ENCODE peak calls at places on chromosomes 6 and 20, in seven cellular contexts. One of them, this sample, is unnamed.
A peak's percentile ranks its signal among the peaks of the same experiment; 100 is the strongest.

GRCh38 chr6:26233608-26234420 is 131.2 kb upstream of the BTN3A2 start:
- DNase-seq in sigmoid colon: peak; percentile 76
- DNase-seq in esophagus muscularis mucosa: no peak
- DNase-seq in SK-N-SH: peak; percentile 40
- DNase-seq in transverse colon: peak; percentile 75
- DNase-seq in ovary: no peak
- DNase-seq in H1: no peak
- DNase-seq in this sample: peak; percentile 58

GRCh38 chr6:169965657-169966311 is 214.4 kb downstream of the ERMARD start:
- DNase-seq in SK-N-SH: peak; percentile 12
- DNase-seq in ovary: no peak
- DNase-seq in transverse colon: no peak
- DNase-seq in H1: no peak
- DNase-seq in sigmoid colon: peak; percentile 52
- DNase-seq in esophagus muscularis mucosa: no peak
- DNase-seq in this sample: peak; percentile 18

GRCh38 chr20:25352746-25353145 is 37.9 kb downstream of the ABHD12 start:
- DNase-seq in ovary: no peak
- DNase-seq in transverse colon: no peak
- DNase-seq in esophagus muscularis mucosa: no peak
- DNase-seq in H1: no peak
- DNase-seq in SK-N-SH: no peak
- DNase-seq in sigmoid colon: no peak
- DNase-seq in this sample: no peak

GRCh38 chr6:73610444-73611275 is 43.1 kb downstream of the SLC17A5 start:
- DNase-seq in esophagus muscularis mucosa: no peak
- DNase-seq in H1: no peak
- DNase-seq in ovary: no peak
- DNase-seq in SK-N-SH: peak; percentile 42
- DNase-seq in transverse colon: no peak
- DNase-seq in sigmoid colon: no peak
- DNase-seq in this sample: no peak

GRCh38 chr6:161374971-161375873 is 101.4 kb upstream of the AGPAT4 start:
- DNase-seq in ovary: peak; percentile 32
- DNase-seq in esophagus muscularis mucosa: no peak
- DNase-seq in SK-N-SH: peak; percentile 78
- DNase-seq in H1: no peak
- DNase-seq in transverse colon: peak; percentile 85
- DNase-seq in sigmoid colon: peak; percentile 76
- DNase-seq in this sample: peak; percentile 92

GRCh38 chr6:72950114-72950860 is 275.0 kb downstream of the KHDC1L start:
- DNase-seq in H1: no peak
- DNase-seq in esophagus muscularis mucosa: no peak
- DNase-seq in ovary: no peak
- DNase-seq in transverse colon: no peak
- DNase-seq in sigmoid colon: no peak
- DNase-seq in SK-N-SH: no peak
- DNase-seq in this sample: no peak

GRCh38 chr6:129417416-129418086 is 292.4 kb downstream of the ARHGAP18 start:
- DNase-seq in sigmoid colon: no peak
- DNase-seq in SK-N-SH: no peak
- DNase-seq in ovary: no peak
- DNase-seq in transverse colon: no peak
- DNase-seq in esophagus muscularis mucosa: no peak
- DNase-seq in H1: no peak
- DNase-seq in this sample: no peak

GRCh38 chr20:36214684-36215256 is 21.5 kb upstream of the AAR2 start:
- DNase-seq in H1: no peak
- DNase-seq in ovary: no peak
- DNase-seq in SK-N-SH: peak; percentile 71
- DNase-seq in transverse colon: no peak
- DNase-seq in esophagus muscularis mucosa: no peak
- DNase-seq in sigmoid colon: no peak
- DNase-seq in this sample: no peak

GRCh38 chr6:3324262-3324942 is 65.7 kb downstream of the PSMG4 start:
- DNase-seq in transverse colon: no peak
- DNase-seq in esophagus muscularis mucosa: no peak
- DNase-seq in ovary: no peak
- DNase-seq in sigmoid colon: no peak
- DNase-seq in H1: no peak
- DNase-seq in SK-N-SH: no peak
- DNase-seq in this sample: no peak

GRCh38 chr6:21447987-21448386 is 145.6 kb upstream of the SOX4 start:
- DNase-seq in H1: no peak
- DNase-seq in esophagus muscularis mucosa: no peak
- DNase-seq in SK-N-SH: no peak
- DNase-seq in transverse colon: no peak
- DNase-seq in sigmoid colon: no peak
- DNase-seq in ovary: no peak
- DNase-seq in this sample: no peak

GRCh38 chr6:140956567-140957306 is 1176.0 kb upstream of the GJE1 start:
- DNase-seq in sigmoid colon: no peak
- DNase-seq in ovary: no peak
- DNase-seq in H1: no peak
- DNase-seq in transverse colon: no peak
- DNase-seq in SK-N-SH: no peak
- DNase-seq in esophagus muscularis mucosa: no peak
- DNase-seq in this sample: no peak

GRCh38 chr20:13205848-13206434 is 15.1 kb upstream of the ISM1 start:
- DNase-seq in H1: no peak
- DNase-seq in SK-N-SH: no peak
- DNase-seq in esophagus muscularis mucosa: no peak
- DNase-seq in sigmoid colon: no peak
- DNase-seq in transverse colon: no peak
- DNase-seq in ovary: no peak
- DNase-seq in this sample: no peak

GRCh38 chr6:140713495-140713894 is 1339.0 kb upstream of the CITED2 start:
- DNase-seq in esophagus muscularis mucosa: no peak
- DNase-seq in H1: no peak
- DNase-seq in SK-N-SH: no peak
- DNase-seq in sigmoid colon: no peak
- DNase-seq in transverse colon: no peak
- DNase-seq in ovary: no peak
- DNase-seq in this sample: no peak

GRCh38 chr6:111984516-111985201 is 69.2 kb upstream of the CCN6 start:
- DNase-seq in ovary: no peak
- DNase-seq in sigmoid colon: no peak
- DNase-seq in SK-N-SH: no peak
- DNase-seq in transverse colon: no peak
- DNase-seq in esophagus muscularis mucosa: no peak
- DNase-seq in H1: no peak
- DNase-seq in this sample: no peak

GRCh38 chr6:20554326-20554725 is 20.1 kb downstream of the CDKAL1 start:
- DNase-seq in ovary: no peak
- DNase-seq in H1: no peak
- DNase-seq in esophagus muscularis mucosa: no peak
- DNase-seq in transverse colon: no peak
- DNase-seq in SK-N-SH: no peak
- DNase-seq in sigmoid colon: no peak
- DNase-seq in this sample: no peak

GRCh38 chr20:62494980-62495797 is 19.4 kb upstream of the GATA5 start:
- DNase-seq in SK-N-SH: no peak
- DNase-seq in esophagus muscularis mucosa: no peak
- DNase-seq in transverse colon: no peak
- DNase-seq in sigmoid colon: no peak
- DNase-seq in ovary: no peak
- DNase-seq in H1: no peak
- DNase-seq in this sample: no peak

GRCh38 chr20:62495798-62496325 is 20.1 kb upstream of the GATA5 start:
- DNase-seq in esophagus muscularis mucosa: no peak
- DNase-seq in SK-N-SH: no peak
- DNase-seq in transverse colon: no peak
- DNase-seq in ovary: no peak
- DNase-seq in sigmoid colon: no peak
- DNase-seq in H1: no peak
- DNase-seq in this sample: peak; percentile 38

GRCh38 chr20:62494537-62494936 is 18.7 kb upstream of the GATA5 start:
- DNase-seq in esophagus muscularis mucosa: no peak
- DNase-seq in H1: no peak
- DNase-seq in ovary: no peak
- DNase-seq in transverse colon: no peak
- DNase-seq in sigmoid colon: no peak
- DNase-seq in SK-N-SH: no peak
- DNase-seq in this sample: no peak

GRCh38 chr20:62498874-62499273 is 23.1 kb upstream of the GATA5 start:
- DNase-seq in ovary: no peak
- DNase-seq in transverse colon: no peak
- DNase-seq in H1: no peak
- DNase-seq in SK-N-SH: no peak
- DNase-seq in esophagus muscularis mucosa: no peak
- DNase-seq in sigmoid colon: no peak
- DNase-seq in this sample: no peak

GRCh38 chr20:62496525-62497218 is 20.9 kb upstream of the GATA5 start:
- DNase-seq in ovary: no peak
- DNase-seq in transverse colon: peak; percentile 26
- DNase-seq in esophagus muscularis mucosa: no peak
- DNase-seq in SK-N-SH: peak; percentile 90
- DNase-seq in sigmoid colon: no peak
- DNase-seq in H1: no peak
- DNase-seq in this sample: no peak
- TF ChIP-seq CTCF in ovary: no peak
- TF ChIP-seq CTCF in transverse colon: peak; percentile 61
- TF ChIP-seq CTCF in esophagus muscularis mucosa: peak; percentile 53
- TF ChIP-seq CTCF in SK-N-SH: peak; percentile 59
- TF ChIP-seq CTCF in sigmoid colon: peak; percentile 36
- TF ChIP-seq CTCF in H1: peak; percentile 68
- TF ChIP-seq CTCF in this sample: no peak

GRCh38 chr20:47464380-47465101 is 37.1 kb upstream of the NCOA3 start:
- DNase-seq in ovary: no peak
- DNase-seq in sigmoid colon: peak; percentile 68
- DNase-seq in transverse colon: peak; percentile 50
- DNase-seq in SK-N-SH: peak; percentile 22
- DNase-seq in esophagus muscularis mucosa: no peak
- DNase-seq in H1: no peak
- DNase-seq in this sample: peak; percentile 59
- TF ChIP-seq EP300 in ovary: peak; percentile 32
- TF ChIP-seq EP300 in sigmoid colon: no peak
- TF ChIP-seq EP300 in transverse colon: no peak
- TF ChIP-seq EP300 in SK-N-SH: no peak
- TF ChIP-seq EP300 in esophagus muscularis mucosa: no peak
- TF ChIP-seq EP300 in H1: no peak
- TF ChIP-seq EP300 in this sample: no peak

GRCh38 chr6:53282234-53282633 is 66.5 kb downstream of the ELOVL5 start:
- DNase-seq in H1: no peak
- DNase-seq in SK-N-SH: no peak
- DNase-seq in transverse colon: no peak
- DNase-seq in esophagus muscularis mucosa: no peak
- DNase-seq in ovary: no peak
- DNase-seq in sigmoid colon: no peak
- DNase-seq in this sample: no peak
- H3K27ac ChIP-seq in H1: no peak overlapping the region
- H3K27ac ChIP-seq in SK-N-SH: peak overlapping the region; percentile 39
- H3K27ac ChIP-seq in transverse colon: no peak overlapping the region
- H3K27ac ChIP-seq in esophagus muscularis mucosa: peak overlapping the region; percentile 53
- H3K27ac ChIP-seq in ovary: no peak overlapping the region
- H3K27ac ChIP-seq in sigmoid colon: peak overlapping the region; percentile 27
- H3K27ac ChIP-seq in this sample: no peak overlapping the region

GRCh38 chr20:20410678-20411077 is 42.8 kb downstream of the INSM1 start:
- DNase-seq in esophagus muscularis mucosa: no peak
- DNase-seq in H1: peak; percentile 17
- DNase-seq in SK-N-SH: peak; percentile 66
- DNase-seq in ovary: peak; percentile 32
- DNase-seq in transverse colon: peak; percentile 57
- DNase-seq in sigmoid colon: no peak
- DNase-seq in this sample: peak; percentile 78

GRCh38 chr20:20406306-20406705 is 38.4 kb downstream of the INSM1 start:
- DNase-seq in esophagus muscularis mucosa: no peak
- DNase-seq in ovary: no peak
- DNase-seq in H1: no peak
- DNase-seq in sigmoid colon: no peak
- DNase-seq in transverse colon: no peak
- DNase-seq in SK-N-SH: no peak
- DNase-seq in this sample: no peak

GRCh38 chr20:20409326-20409725 is 41.4 kb downstream of the INSM1 start:
- DNase-seq in ovary: no peak
- DNase-seq in SK-N-SH: no peak
- DNase-seq in sigmoid colon: no peak
- DNase-seq in esophagus muscularis mucosa: no peak
- DNase-seq in transverse colon: no peak
- DNase-seq in H1: no peak
- DNase-seq in this sample: no peak

GRCh38 chr20:20405619-20406018 is 37.7 kb downstream of the INSM1 start:
- DNase-seq in H1: no peak
- DNase-seq in esophagus muscularis mucosa: no peak
- DNase-seq in transverse colon: no peak
- DNase-seq in ovary: no peak
- DNase-seq in SK-N-SH: no peak
- DNase-seq in sigmoid colon: no peak
- DNase-seq in this sample: no peak

GRCh38 chr20:20407891-20408805 is 40.2 kb downstream of the INSM1 start:
- DNase-seq in transverse colon: no peak
- DNase-seq in esophagus muscularis mucosa: no peak
- DNase-seq in ovary: no peak
- DNase-seq in SK-N-SH: peak; percentile 76
- DNase-seq in sigmoid colon: no peak
- DNase-seq in H1: no peak
- DNase-seq in this sample: no peak
- TF ChIP-seq CTCF in transverse colon: no peak
- TF ChIP-seq CTCF in esophagus muscularis mucosa: no peak
- TF ChIP-seq CTCF in ovary: no peak
- TF ChIP-seq CTCF in SK-N-SH: no peak
- TF ChIP-seq CTCF in sigmoid colon: no peak
- TF ChIP-seq CTCF in H1: no peak
- TF ChIP-seq CTCF in this sample: no peak

DNA sequence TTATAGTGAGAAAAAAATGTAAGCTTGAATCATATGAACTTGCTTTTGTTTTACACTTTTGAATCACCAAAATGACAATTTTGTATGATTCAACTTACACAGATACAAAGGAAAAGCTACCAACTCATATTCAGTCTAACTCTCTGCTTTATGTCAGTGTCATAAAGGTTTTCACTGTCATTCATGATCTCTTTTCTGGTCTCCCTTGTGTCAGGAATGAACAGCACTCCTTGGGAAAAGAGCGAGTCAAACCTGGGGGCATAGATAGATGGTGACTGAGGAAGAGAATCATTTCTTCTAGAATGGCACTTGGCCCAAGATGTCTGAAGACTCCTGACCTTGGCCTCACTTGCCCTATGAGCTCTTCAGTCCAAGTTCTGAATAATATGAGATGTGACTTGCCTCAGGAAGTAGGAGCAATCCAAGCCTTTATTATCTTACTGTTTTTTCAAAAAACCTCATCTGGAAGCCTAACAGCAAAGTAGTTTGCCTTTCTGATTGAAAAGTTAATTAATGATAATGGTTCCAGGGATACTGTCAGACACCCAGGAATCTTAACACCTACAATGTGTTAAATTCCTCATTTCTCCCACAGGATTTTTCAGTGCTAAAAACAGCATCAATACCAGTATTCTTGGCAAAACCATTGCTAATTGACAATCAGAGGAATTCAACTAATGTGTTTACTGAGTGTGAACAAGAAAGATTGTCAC is 270.0 kb upstream of the HSF2 start:
- DNase-seq in esophagus muscularis mucosa: no peak
- DNase-seq in H1: no peak
- DNase-seq in ovary: no peak
- DNase-seq in transverse colon: no peak
- DNase-seq in SK-N-SH: no peak
- DNase-seq in sigmoid colon: no peak
- DNase-seq in this sample: no peak
- TF ChIP-seq EP300 in esophagus muscularis mucosa: no peak
- TF ChIP-seq EP300 in H1: no peak
- TF ChIP-seq EP300 in ovary: no peak
- TF ChIP-seq EP300 in transverse colon: no peak
- TF ChIP-seq EP300 in SK-N-SH: no peak
- TF ChIP-seq EP300 in sigmoid colon: no peak
- TF ChIP-seq EP300 in this sample: no peak

GRCh38 chr6:42449917-42450313 is 1.8 kb downstream of the TRERF1 start:
- DNase-seq in sigmoid colon: no peak
- DNase-seq in esophagus muscularis mucosa: peak; percentile 88
- DNase-seq in SK-N-SH: no peak
- DNase-seq in H1: no peak
- DNase-seq in transverse colon: no peak
- DNase-seq in ovary: no peak
- DNase-seq in this sample: no peak
- H3K27ac ChIP-seq in sigmoid colon: peak overlapping the region; percentile 93
- H3K27ac ChIP-seq in esophagus muscularis mucosa: peak overlapping the region; percentile 92
- H3K27ac ChIP-seq in SK-N-SH: peak overlapping the region; percentile 11
- H3K27ac ChIP-seq in H1: no peak overlapping the region
- H3K27ac ChIP-seq in transverse colon: peak overlapping the region; percentile 89
- H3K27ac ChIP-seq in ovary: no peak overlapping the region
- H3K27ac ChIP-seq in this sample: peak overlapping the region; percentile 92

This sample was measured in stomach.